ENCODE peak calls at places on chromosomes 16 and 17, in eight cellular contexts. T, K, M, P, N, V, E and I are unnamed samples.

GRCh38 chr16:75258807-75259141 is 7.3 kb upstream of the BCAR1 start:
- DNase-seq in E (no peak), P (no peak), K (no peak), V (no peak), M (no peak), N (peak; percentile 89), T (no peak), I (no peak)

GRCh38 chr16:85303354-85303883 is 191.1 kb upstream of the CIBAR2 start:
- DNase-seq in V (no peak), E (peak; percentile 44), T (peak; percentile 84), P (no peak), M (peak; percentile 78), K (peak; percentile 24), N (peak; percentile 65), I (peak; percentile 73)

GRCh38 chr17:41907185-41907556 is 11.6 kb downstream of the ACLY start:
- DNase-seq in M (no peak), K (no peak), N (no peak), V (no peak), E (no peak), P (no peak), T (no peak), I (no peak)

GRCh38 chr17:67388986-67389385 is 11.9 kb downstream of the PITPNC1 start:
- DNase-seq in N (no peak), V (no peak), E (no peak), K (no peak), P (no peak), T (no peak), M (no peak), I (no peak)

GRCh38 chr17:81928497-81929252 is 1.1 kb upstream of the MAFG start:
- DNase-seq in T (no peak), K (no peak), N (peak; percentile 25), M (no peak), P (no peak), V (no peak), E (no peak), I (no peak)

GRCh38 chr17:77963441-77963840 is 4.9 kb downstream of the TNRC6C start:
- DNase-seq in V (no peak), N (peak; percentile 38), E (peak; percentile 39), P (no peak), T (no peak), M (peak; percentile 21), K (no peak), I (peak; percentile 47)

GRCh38 chr16:10827691-10828341 is 9.2 kb upstream of the TVP23A start:
- DNase-seq in M (no peak), K (no peak), E (peak; percentile 63), N (peak; percentile 79), T (no peak), V (peak; percentile 48), P (peak; percentile 86), I (peak; percentile 63)

GRCh38 chr17:70365098-70365583 is 195.8 kb downstream of the KCNJ2 start:
- DNase-seq in M (no peak), V (no peak), N (no peak), K (no peak), P (no peak), T (no peak), E (peak; percentile 10), I (no peak)

GRCh38 chr16:72819345-72819744 is 228.6 kb downstream of the ZFHX3 start:
- DNase-seq in E (no peak), M (no peak), T (no peak), P (no peak), V (no peak), N (no peak), K (no peak), I (no peak)

GRCh38 chr17:62597150-62597549 is 30.3 kb upstream of the MRC2 start:
- DNase-seq in T (no peak), E (no peak), K (no peak), P (no peak), M (no peak), N (no peak), V (no peak), I (no peak)

GRCh38 chr17:2814499-2815341 is 18.5 kb downstream of the RAP1GAP2 start:
- DNase-seq in V (no peak), K (peak; percentile 95), M (peak; percentile 88), T (no peak), P (peak; percentile 84), E (no peak), N (no peak), I (no peak)

GRCh38 chr17:79737046-79737921 is 6.5 kb downstream of the ENPP7 start:
- DNase-seq in T (no peak), M (no peak), N (peak; percentile 73), P (no peak), E (no peak), V (no peak), K (no peak), I (no peak)

GRCh38 chr16:3454631-3455147 is 11.2 kb downstream of the NAA60 start:
- DNase-seq in V (no peak), T (no peak), N (no peak), K (no peak), E (no peak), P (no peak), M (no peak), I (no peak)

GRCh38 chr17:77106874-77107358 is 33.9 kb upstream of the SEC14L1 start:
- DNase-seq in K (no peak), P (no peak), T (no peak), V (no peak), M (peak; percentile 10), E (no peak), N (no peak), I (no peak)

GRCh38 chr17:9700754-9701476 is 55.6 kb downstream of the USP43 start:
- DNase-seq in V (no peak), T (no peak), M (no peak), N (no peak), E (no peak), P (no peak), K (no peak), I (no peak)